ENCODE peak calls at places on chromosomes 11 and 22, in seven cellular contexts. A, Z, R, O, H, M and K are unnamed samples.

GRCh38 chr11:5257296-5257695 is 2.7 kb upstream of the HBG2 start:
- DNase-seq in A (no peak), R (no peak), M (no peak), H (no peak), O (no peak), Z (no peak), K (no peak)

GRCh38 chr11:120511804-120512726 is 517 bp downstream of the GRIK4 start:
- DNase-seq in M (peak), R (no peak), Z (peak), A (no peak), H (no peak), O (no peak), K (no peak)

GRCh38 chr11:92206441-92206840 is 18.2 kb upstream of the FAT3 start:
- DNase-seq in R (no peak), H (no peak), M (no peak), Z (no peak), O (no peak), A (no peak), K (no peak)

GRCh38 chr11:44016129-44016528 is 31.7 kb upstream of the ACCSL start:
- DNase-seq in A (peak), O (no peak), M (no peak), H (peak), R (no peak), Z (no peak), K (no peak)

GRCh38 chr11:15507592-15507991 is 392.9 kb downstream of the INSC start:
- DNase-seq in M (no peak), O (no peak), R (no peak), H (no peak), A (peak), Z (no peak), K (no peak)

GRCh38 chr11:71153005-71153395 is 99.4 kb downstream of the SHANK2 start:
- DNase-seq in M (peak), H (no peak), A (no peak), Z (peak), O (no peak), R (no peak), K (no peak)

GRCh38 chr11:34501962-34502361 is 11.6 kb downstream of the ELF5 start:
- DNase-seq in A (no peak), R (no peak), H (no peak), O (no peak), Z (no peak), M (no peak), K (no peak)

GRCh38 chr11:70910835-70911234 is 341.5 kb downstream of the SHANK2 start:
- DNase-seq in H (no peak), A (no peak), Z (no peak), M (peak), O (no peak), R (no peak), K (no peak)

GRCh38 chr11:119806064-119806915 is 77.3 kb upstream of the NECTIN1 start:
- DNase-seq in O (no peak), A (no peak), H (no peak), M (no peak), R (no peak), Z (no peak), K (no peak)

GRCh38 chr11:1006762-1007161 is 29.8 kb downstream of the MUC6 start:
- DNase-seq in Z (no peak), O (no peak), R (no peak), A (no peak), H (no peak), M (no peak), K (no peak)

GRCh38 chr11:66353762-66354161 is 6.3 kb upstream of the B4GAT1 start:
- DNase-seq in M (no peak), O (no peak), Z (no peak), A (no peak), H (no peak), R (no peak), K (no peak)

GRCh38 chr11:100857236-100858005 is 170.3 kb downstream of the ARHGAP42 start:
- DNase-seq in Z (no peak), M (no peak), R (no peak), O (no peak), A (no peak), H (no peak), K (no peak)

GRCh38 chr11:125621995-125622394 is 3.0 kb upstream of the CHEK1 start:
- DNase-seq in Z (no peak), R (no peak), H (peak), A (peak), M (no peak), O (no peak), K (no peak)

GRCh38 chr11:19767691-19768151 is 55.1 kb downstream of the NAV2 start:
- DNase-seq in R (no peak), Z (no peak), M (no peak), H (no peak), A (no peak), O (no peak), K (no peak)

GRCh38 chr11:65576867-65577755 is 1.3 kb downstream of the EHBP1L1 start:
- DNase-seq in O (no peak), Z (no peak), H (peak), A (peak), R (peak), M (peak), K (no peak)

GRCh38 chr11:7208391-7208790 is 43.3 kb upstream of the SYT9 start:
- DNase-seq in O (no peak), R (no peak), A (no peak), M (no peak), H (no peak), Z (no peak), K (no peak)

GRCh38 chr11:709109-709997 is 3.3 kb downstream of the EPS8L2 start:
- DNase-seq in Z (no peak), M (no peak), H (no peak), A (no peak), O (no peak), R (no peak), K (no peak)

GRCh38 chr22:42780070-42780540 is 59.4 kb upstream of the A4GALT start:
- DNase-seq in O (peak), H (peak), R (no peak), Z (peak), A (peak), M (no peak), K (peak)

GRCh38 chr22:24155597-24156145 is 25.6 kb upstream of the SUSD2 start:
- DNase-seq in H (peak), O (peak), A (peak), M (peak), Z (peak), R (peak), K (peak)

GRCh38 chr11:32830413-32830738 is 649 bp downstream of the PRRG4 start:
- DNase-seq in R (peak), H (no peak), M (no peak), O (no peak), A (no peak), Z (no peak), K (no peak)

GRCh38 chr11:64113462-64113780 is 52.5 kb downstream of the MACROD1 start:
- DNase-seq in O (no peak), M (no peak), H (no peak), R (no peak), Z (no peak), A (no peak), K (no peak)

GRCh38 chr11:64115751-64116522 is 50.0 kb downstream of the MACROD1 start:
- DNase-seq in H (no peak), Z (no peak), M (no peak), A (no peak), R (no peak), O (no peak), K (no peak)

GRCh38 chr11:64110465-64111375 is 55.2 kb downstream of the MACROD1 start:
- DNase-seq in R (no peak), Z (no peak), O (no peak), A (no peak), H (no peak), M (no peak), K (no peak)

GRCh38 chr11:64114231-64114630 is 51.7 kb downstream of the MACROD1 start:
- DNase-seq in Z (no peak), R (no peak), O (no peak), M (no peak), H (no peak), A (no peak), K (no peak)

GRCh38 chr11:64112771-64113461 is 53.0 kb downstream of the MACROD1 start:
- DNase-seq in R (no peak), H (no peak), Z (no peak), M (no peak), A (no peak), O (no peak), K (no peak)
- TF ChIP-seq CTCF in R (no peak), H (no peak), Z (no peak), M (no peak), A (no peak), O (no peak), K (no peak)

DNA sequence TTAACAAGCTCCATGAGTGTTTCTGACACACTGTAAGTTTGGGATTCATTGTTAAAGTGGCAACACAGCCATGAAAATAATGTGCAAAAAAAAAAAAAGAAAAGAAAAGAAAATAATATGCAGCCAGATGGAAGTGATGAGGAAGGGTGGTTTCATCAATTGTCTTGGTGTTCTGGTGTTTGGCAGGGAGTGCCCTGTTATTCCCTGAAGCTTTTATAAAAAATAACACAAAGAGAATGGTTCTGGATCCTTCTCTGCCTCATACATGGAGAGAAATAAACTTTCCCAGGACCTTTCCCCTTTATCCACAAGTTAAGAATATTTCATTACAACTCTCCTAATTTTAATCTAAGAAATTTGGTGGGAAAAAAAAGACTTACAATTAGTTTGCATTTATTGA is 16.7 kb downstream of the AMOTL1 start:
- DNase-seq in R (no peak), M (no peak), H (no peak), A (no peak), O (no peak), Z (no peak), K (no peak)
- TF ChIP-seq CTCF in R (no peak), M (no peak), H (no peak), A (no peak), O (no peak), Z (no peak), K (no peak)

GRCh38 chr22:27420817-27421361 is 380.7 kb downstream of the MN1 start:
- DNase-seq in Z (no peak), M (peak), R (no peak), A (peak), O (no peak), H (peak), K (no peak)

GRCh38 chr22:27416553-27417427 is 384.8 kb downstream of the MN1 start:
- DNase-seq in Z (peak), A (peak), O (no peak), H (peak), R (no peak), M (no peak), K (no peak)

GRCh38 chr22:27420186-27420816 is 381.3 kb downstream of the MN1 start:
- DNase-seq in H (no peak), O (no peak), R (no peak), A (peak), M (no peak), Z (no peak), K (no peak)

GRCh38 chr22:27419473-27419872 is 382.1 kb downstream of the MN1 start:
- DNase-seq in R (no peak), O (no peak), H (no peak), Z (no peak), A (peak), M (no peak), K (no peak)

DNA sequence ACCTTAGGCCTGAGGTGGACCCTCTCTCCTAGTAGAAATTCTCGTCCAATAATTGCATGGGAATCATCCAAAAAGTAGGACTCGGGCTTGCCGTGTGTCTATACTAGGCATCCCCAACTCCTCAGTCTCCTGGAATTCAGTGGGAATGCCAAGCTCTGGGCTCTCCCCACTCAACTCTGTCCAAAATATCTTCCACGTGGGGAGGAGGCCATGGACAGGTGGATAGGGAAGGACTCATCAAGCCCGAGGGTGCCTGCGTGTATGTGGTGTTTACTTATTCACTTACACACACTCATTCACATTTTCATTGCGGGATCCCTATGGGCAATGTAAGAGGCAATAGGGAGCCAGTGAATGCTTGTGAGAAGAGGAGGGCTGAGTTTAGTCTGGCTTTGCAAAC is 383.3 kb downstream of the MN1 start:
- DNase-seq in M (no peak), O (no peak), R (no peak), Z (no peak), A (no peak), H (no peak), K (no peak)
- TF ChIP-seq CTCF in M (no peak), O (no peak), R (no peak), Z (no peak), A (no peak), H (no peak), K (no peak)

GRCh38 chr11:105609341-105609781 is 512 bp upstream of the GRIA4 start:
- DNase-seq in H (no peak), O (peak), M (no peak), R (no peak), Z (peak), A (no peak), K (peak)
- TF ChIP-seq CTCF in H (peak), O (peak), M (peak), R (no peak), Z (no peak), A (peak), K (no peak)

GRCh38 chr22:49393526-49393925 is 434.1 kb downstream of the BRD1 start:
- DNase-seq in A (no peak), M (no peak), O (no peak), Z (no peak), H (no peak), R (no peak), K (no peak)

GRCh38 chr22:49394116-49394785 is 433.4 kb downstream of the BRD1 start:
- DNase-seq in Z (no peak), M (no peak), H (no peak), A (no peak), O (no peak), R (no peak), K (no peak)

GRCh38 chr22:49398115-49398514 is 429.6 kb downstream of the BRD1 start:
- DNase-seq in H (no peak), M (no peak), A (no peak), O (no peak), Z (no peak), R (no peak), K (no peak)

GRCh38 chr22:49396817-49397216 is 430.9 kb downstream of the BRD1 start:
- DNase-seq in A (no peak), H (no peak), Z (no peak), M (no peak), O (no peak), R (no peak), K (no peak)

DNA sequence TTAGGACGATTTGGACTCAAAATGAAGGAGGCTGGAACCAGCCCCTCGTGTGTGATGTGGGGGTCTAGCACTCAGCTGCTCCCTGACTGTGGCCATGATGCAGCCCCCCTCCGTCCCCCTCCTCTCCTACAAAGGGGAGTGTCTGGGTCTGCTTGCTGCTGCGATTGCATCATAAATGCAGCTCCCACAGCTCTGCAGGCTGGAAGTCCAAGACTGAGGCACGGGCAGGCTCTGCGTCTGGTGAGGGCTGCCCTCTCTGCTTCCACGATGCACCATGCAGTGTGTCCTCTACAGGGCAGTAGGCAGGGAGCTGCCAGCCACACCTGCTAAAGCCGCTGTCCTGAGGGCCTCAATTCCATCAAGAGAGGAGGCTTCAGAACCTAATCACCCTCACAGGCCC is 432.1 kb downstream of the BRD1 start:
- DNase-seq in A (no peak), R (no peak), O (no peak), M (no peak), H (no peak), Z (no peak), K (no peak)
- TF ChIP-seq CTCF in A (no peak), R (no peak), O (no peak), M (no peak), H (no peak), Z (no peak), K (no peak)

DNA sequence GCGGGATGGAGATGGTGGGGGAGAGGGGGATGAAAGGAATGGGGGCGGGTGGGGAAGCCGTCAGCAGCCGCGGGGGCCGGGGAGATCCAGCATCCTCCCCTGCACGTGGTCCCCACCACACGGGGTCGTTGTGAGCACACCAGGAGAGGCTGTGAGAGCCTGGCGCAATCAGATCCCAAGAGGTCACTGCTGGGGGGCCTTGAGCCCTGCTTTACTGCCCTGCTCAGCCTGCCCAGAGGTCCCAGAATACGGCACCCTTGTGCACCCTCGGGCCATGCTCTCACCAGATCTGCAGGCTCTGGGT is 7.4 kb downstream of the CABP7 start:
- DNase-seq in O (peak), M (peak), Z (peak), R (no peak), H (no peak), A (no peak), K (peak)
- TF ChIP-seq CTCF in O (peak), M (peak), Z (no peak), R (peak), H (peak), A (peak), K (no peak)

GRCh38 chr11:11227686-11228085 is 125.4 kb downstream of the CSNK2A3 start:
- DNase-seq in O (no peak), Z (no peak), R (no peak), A (no peak), H (no peak), M (no peak), K (no peak)

GRCh38 chr11:11231763-11232162 is 121.3 kb downstream of the CSNK2A3 start:
- DNase-seq in Z (no peak), A (no peak), R (no peak), M (no peak), H (no peak), O (no peak), K (no peak)

GRCh38 chr11:11229691-11230090 is 123.4 kb downstream of the CSNK2A3 start:
- DNase-seq in H (no peak), O (no peak), M (no peak), A (no peak), R (no peak), Z (no peak), K (no peak)

DNA sequence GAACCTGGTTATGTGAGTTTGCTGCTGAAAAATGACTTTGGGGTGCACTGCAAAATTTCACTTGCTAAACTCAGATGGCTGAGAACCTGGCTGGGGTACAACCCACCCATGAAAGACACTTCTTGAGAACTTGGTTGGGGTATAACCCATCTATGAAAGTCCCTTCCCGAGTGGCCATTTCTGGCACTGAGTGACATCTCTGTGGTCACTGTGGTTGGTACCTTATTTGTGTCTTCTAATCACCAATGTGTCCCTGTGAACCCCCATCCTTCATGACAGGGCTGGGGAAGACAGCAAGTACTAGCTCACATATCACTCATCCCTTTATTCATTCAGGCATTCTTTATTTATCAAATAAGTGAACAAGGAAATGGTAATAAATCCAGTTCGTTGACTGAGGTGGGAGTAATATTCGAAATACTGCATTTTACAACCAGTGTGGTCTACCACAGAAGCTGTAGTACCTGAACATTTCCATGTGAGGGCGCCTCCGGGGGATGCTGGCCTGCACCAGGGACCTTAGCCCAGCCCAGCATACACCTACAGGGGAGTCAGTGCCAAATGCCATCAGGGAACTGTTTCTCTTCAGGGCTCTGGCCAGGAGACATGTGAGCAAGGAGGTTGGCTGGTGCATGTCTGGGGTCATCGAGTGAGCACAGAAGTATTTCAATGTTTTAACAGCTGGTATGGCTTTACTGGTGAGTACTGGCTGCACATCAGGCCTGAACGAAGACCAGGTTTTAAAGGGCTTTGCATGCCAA is 122.1 kb downstream of the CSNK2A3 start:
- DNase-seq in O (no peak), R (no peak), Z (peak), A (no peak), M (no peak), H (no peak), K (peak)
- TF ChIP-seq CTCF in O (peak), R (peak), Z (peak), A (peak), M (peak), H (peak), K (peak)

GRCh38 chr11:40819230-40819629 is 640.2 kb downstream of the LRRC4C start:
- DNase-seq in H (no peak), M (no peak), A (no peak), R (no peak), Z (peak), O (no peak), K (no peak)
- TF ChIP-seq CTCF in H (no peak), M (no peak), A (no peak), R (no peak), Z (no peak), O (no peak), K (no peak)

DNA sequence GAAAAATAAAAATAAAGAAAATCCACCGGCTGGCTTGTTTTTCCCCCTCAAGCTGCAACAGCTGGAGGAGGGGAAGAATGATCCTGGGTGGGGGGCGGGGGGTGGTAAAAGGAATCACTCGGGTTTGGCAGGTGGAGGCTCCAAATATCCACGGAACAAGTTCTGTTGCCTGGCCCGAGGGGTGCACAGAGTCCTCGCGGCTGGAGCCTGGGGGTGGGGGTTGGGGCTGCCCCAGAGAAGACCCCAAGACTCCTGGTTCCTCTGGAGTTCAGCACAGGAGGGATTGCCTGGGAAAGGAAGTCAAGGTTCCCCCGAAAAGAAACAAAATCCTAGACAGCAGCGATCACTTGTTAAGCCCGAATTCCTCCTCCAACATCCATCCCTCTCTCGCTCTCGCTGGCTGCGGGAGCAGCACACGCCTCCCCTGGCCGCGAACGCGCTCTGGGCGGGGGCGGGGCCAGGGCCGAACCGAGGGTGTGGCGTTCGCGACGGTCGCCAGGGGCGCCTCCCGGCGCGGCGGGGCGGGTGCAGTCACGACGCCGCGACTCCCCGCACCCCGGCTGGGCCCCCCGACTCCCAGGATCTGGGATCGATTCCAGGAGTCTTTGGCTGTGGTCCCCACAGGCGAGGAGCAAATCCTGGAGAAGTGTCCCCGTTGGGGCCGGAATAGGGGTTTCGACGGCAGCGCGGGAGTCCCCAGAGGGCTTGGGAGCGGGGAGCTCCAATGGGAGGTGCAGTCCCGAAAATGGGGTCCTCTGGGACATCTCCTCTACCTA is at the start of gene KCNA4:
- DNase-seq in M (peak), Z (peak), O (peak), R (no peak), A (peak), H (no peak), K (peak)
- TF ChIP-seq CTCF in M (peak), Z (no peak), O (peak), R (no peak), A (no peak), H (no peak), K (peak)